ENCODE peak calls at places on chromosome 7, in five cellular contexts. One of them, this sample, is unnamed.

GRCh38 chr7:155648752-155649339 is 4.4 kb downstream of the RBM33 start:
- DNase-seq in CD4-positive, CD25-positive, alpha-beta regulatory T cell: no peak
- DNase-seq in NT2/D1: no peak
- DNase-seq in stomach: no peak
- DNase-seq in Peyer's patch: no peak
- DNase-seq in this sample: no peak

GRCh38 chr7:94741179-94741578 is 85.2 kb upstream of the SGCE start:
- DNase-seq in NT2/D1: no peak
- DNase-seq in CD4-positive, CD25-positive, alpha-beta regulatory T cell: no peak
- DNase-seq in Peyer's patch: no peak
- DNase-seq in stomach: no peak
- DNase-seq in this sample: no peak

GRCh38 chr7:14001139-14001538 is 11.7 kb upstream of the ETV1 start:
- DNase-seq in stomach: no peak
- DNase-seq in NT2/D1: no peak
- DNase-seq in CD4-positive, CD25-positive, alpha-beta regulatory T cell: no peak
- DNase-seq in Peyer's patch: no peak
- DNase-seq in this sample: no peak

GRCh38 chr7:77746824-77747165 is 50.5 kb downstream of the RSBN1L start:
- DNase-seq in NT2/D1: no peak
- DNase-seq in CD4-positive, CD25-positive, alpha-beta regulatory T cell: no peak
- DNase-seq in stomach: no peak
- DNase-seq in Peyer's patch: no peak
- DNase-seq in this sample: no peak

GRCh38 chr7:7681191-7681935 is 37.0 kb downstream of the RPA3 start:
- DNase-seq in NT2/D1: peak; percentile 32
- DNase-seq in Peyer's patch: peak; percentile 51
- DNase-seq in stomach: no peak
- DNase-seq in CD4-positive, CD25-positive, alpha-beta regulatory T cell: peak; percentile 64
- DNase-seq in this sample: no peak

GRCh38 chr7:99379043-99379577 is 4.6 kb downstream of the ARPC1B start:
- DNase-seq in Peyer's patch: peak; percentile 59
- DNase-seq in stomach: peak; percentile 46
- DNase-seq in NT2/D1: no peak
- DNase-seq in CD4-positive, CD25-positive, alpha-beta regulatory T cell: peak; percentile 39
- DNase-seq in this sample: no peak

GRCh38 chr7:73827568-73828106 is 3.2 kb upstream of the CLDN4 start:
- DNase-seq in NT2/D1: no peak
- DNase-seq in stomach: peak; percentile 89
- DNase-seq in CD4-positive, CD25-positive, alpha-beta regulatory T cell: no peak
- DNase-seq in Peyer's patch: no peak
- DNase-seq in this sample: no peak

GRCh38 chr7:95996886-95997285 is 224.5 kb downstream of the DYNC1I1 start:
- DNase-seq in NT2/D1: no peak
- DNase-seq in Peyer's patch: no peak
- DNase-seq in CD4-positive, CD25-positive, alpha-beta regulatory T cell: no peak
- DNase-seq in stomach: no peak
- DNase-seq in this sample: no peak

GRCh38 chr7:41134242-41134872 is 568.5 kb downstream of the INHBA start:
- DNase-seq in NT2/D1: no peak
- DNase-seq in Peyer's patch: no peak
- DNase-seq in stomach: no peak
- DNase-seq in CD4-positive, CD25-positive, alpha-beta regulatory T cell: no peak
- DNase-seq in this sample: no peak

GRCh38 chr7:139776486-139777303 is 1.1 kb downstream of the HIPK2 start:
- DNase-seq in NT2/D1: no peak
- DNase-seq in CD4-positive, CD25-positive, alpha-beta regulatory T cell: peak; percentile 39
- DNase-seq in Peyer's patch: peak; percentile 51
- DNase-seq in stomach: no peak
- DNase-seq in this sample: no peak

GRCh38 chr7:131096267-131096927 is 231.3 kb upstream of the MKLN1 start:
- DNase-seq in Peyer's patch: no peak
- DNase-seq in CD4-positive, CD25-positive, alpha-beta regulatory T cell: peak; percentile 4
- DNase-seq in stomach: no peak
- DNase-seq in NT2/D1: no peak
- DNase-seq in this sample: no peak

GRCh38 chr7:142868881-142869415 is 14.1 kb downstream of the EPHB6 start:
- DNase-seq in CD4-positive, CD25-positive, alpha-beta regulatory T cell: no peak
- DNase-seq in NT2/D1: no peak
- DNase-seq in Peyer's patch: peak; percentile 2
- DNase-seq in stomach: no peak
- DNase-seq in this sample: no peak

GRCh38 chr7:122942765-122943164 is 52.7 kb downstream of the TAS2R16 start:
- DNase-seq in stomach: no peak
- DNase-seq in CD4-positive, CD25-positive, alpha-beta regulatory T cell: no peak
- DNase-seq in NT2/D1: no peak
- DNase-seq in Peyer's patch: no peak
- DNase-seq in this sample: no peak

GRCh38 chr7:12985752-12986151 is 298.3 kb downstream of the ARL4A start:
- DNase-seq in CD4-positive, CD25-positive, alpha-beta regulatory T cell: no peak
- DNase-seq in Peyer's patch: no peak
- DNase-seq in stomach: no peak
- DNase-seq in NT2/D1: no peak
- DNase-seq in this sample: no peak

GRCh38 chr7:91344911-91345310 is 80.7 kb downstream of the FZD1 start:
- DNase-seq in CD4-positive, CD25-positive, alpha-beta regulatory T cell: no peak
- DNase-seq in NT2/D1: no peak
- DNase-seq in Peyer's patch: no peak
- DNase-seq in stomach: no peak
- DNase-seq in this sample: no peak

GRCh38 chr7:65006094-65006992 is at the start of gene ERV3-1:
- DNase-seq in stomach: peak; percentile 96
- DNase-seq in NT2/D1: peak; percentile 98
- DNase-seq in Peyer's patch: peak; percentile 96
- DNase-seq in CD4-positive, CD25-positive, alpha-beta regulatory T cell: peak; percentile 94
- DNase-seq in this sample: peak; percentile 99

GRCh38 chr7:15130666-15131541 is 228.4 kb upstream of the DGKB start:
- DNase-seq in stomach: no peak
- DNase-seq in Peyer's patch: no peak
- DNase-seq in CD4-positive, CD25-positive, alpha-beta regulatory T cell: no peak
- DNase-seq in NT2/D1: no peak
- DNase-seq in this sample: no peak

GRCh38 chr7:151795168-151795754 is 81.7 kb downstream of the PRKAG2 start:
- DNase-seq in NT2/D1: no peak
- DNase-seq in CD4-positive, CD25-positive, alpha-beta regulatory T cell: peak; percentile 38
- DNase-seq in Peyer's patch: peak; percentile 32
- DNase-seq in stomach: no peak
- DNase-seq in this sample: no peak

GRCh38 chr7:156156734-156157408 is 344.6 kb upstream of the SHH start:
- DNase-seq in stomach: peak; percentile 72
- DNase-seq in NT2/D1: peak; percentile 49
- DNase-seq in Peyer's patch: no peak
- DNase-seq in CD4-positive, CD25-positive, alpha-beta regulatory T cell: no peak
- DNase-seq in this sample: no peak

GRCh38 chr7:22853674-22854157 is 31.1 kb upstream of the TOMM7 start:
- DNase-seq in CD4-positive, CD25-positive, alpha-beta regulatory T cell: peak; percentile 71
- DNase-seq in NT2/D1: no peak
- DNase-seq in Peyer's patch: peak; percentile 64
- DNase-seq in stomach: peak; percentile 26
- DNase-seq in this sample: no peak

GRCh38 chr7:47571355-47572100 is 10.4 kb downstream of the TNS3 start:
- DNase-seq in stomach: peak; percentile 83
- DNase-seq in CD4-positive, CD25-positive, alpha-beta regulatory T cell: no peak
- DNase-seq in Peyer's patch: peak; percentile 49
- DNase-seq in NT2/D1: no peak
- DNase-seq in this sample: no peak

GRCh38 chr7:129612112-129613015 is 844 bp downstream of the NRF1 start:
- DNase-seq in stomach: peak; percentile 50
- DNase-seq in CD4-positive, CD25-positive, alpha-beta regulatory T cell: peak; percentile 38
- DNase-seq in Peyer's patch: peak; percentile 49
- DNase-seq in NT2/D1: no peak
- DNase-seq in this sample: peak; percentile 85

GRCh38 chr7:124723012-124723411 is 42.6 kb downstream of the GPR37 start:
- DNase-seq in Peyer's patch: no peak
- DNase-seq in CD4-positive, CD25-positive, alpha-beta regulatory T cell: no peak
- DNase-seq in NT2/D1: no peak
- DNase-seq in stomach: no peak
- DNase-seq in this sample: no peak

GRCh38 chr7:107404740-107405537 is 64.9 kb upstream of the GPR22 start:
- DNase-seq in NT2/D1: no peak
- DNase-seq in CD4-positive, CD25-positive, alpha-beta regulatory T cell: no peak
- DNase-seq in Peyer's patch: no peak
- DNase-seq in stomach: no peak
- DNase-seq in this sample: no peak

GRCh38 chr7:96004598-96004997 is 232.2 kb downstream of the DYNC1I1 start:
- DNase-seq in CD4-positive, CD25-positive, alpha-beta regulatory T cell: no peak
- DNase-seq in NT2/D1: no peak
- DNase-seq in Peyer's patch: no peak
- DNase-seq in stomach: no peak
- DNase-seq in this sample: no peak

GRCh38 chr7:37510043-37510634 is 61.5 kb upstream of the ELMO1 start:
- DNase-seq in stomach: no peak
- DNase-seq in CD4-positive, CD25-positive, alpha-beta regulatory T cell: peak; percentile 21
- DNase-seq in Peyer's patch: no peak
- DNase-seq in NT2/D1: peak; percentile 23
- DNase-seq in this sample: no peak

GRCh38 chr7:134317434-134317833 is 704 bp upstream of the SLC35B4 start:
- DNase-seq in CD4-positive, CD25-positive, alpha-beta regulatory T cell: no peak
- DNase-seq in NT2/D1: no peak
- DNase-seq in stomach: no peak
- DNase-seq in Peyer's patch: no peak
- DNase-seq in this sample: no peak
- H3K4me3 ChIP-seq in CD4-positive, CD25-positive, alpha-beta regulatory T cell: peak overlapping the region; percentile 79
- H3K4me3 ChIP-seq in NT2/D1: peak overlapping the region; percentile 79
- H3K4me3 ChIP-seq in stomach: peak overlapping the region; percentile 87
- H3K4me3 ChIP-seq in Peyer's patch: peak overlapping the region; percentile 88
- H3K4me3 ChIP-seq in this sample: peak overlapping the region; percentile 66

DNA sequence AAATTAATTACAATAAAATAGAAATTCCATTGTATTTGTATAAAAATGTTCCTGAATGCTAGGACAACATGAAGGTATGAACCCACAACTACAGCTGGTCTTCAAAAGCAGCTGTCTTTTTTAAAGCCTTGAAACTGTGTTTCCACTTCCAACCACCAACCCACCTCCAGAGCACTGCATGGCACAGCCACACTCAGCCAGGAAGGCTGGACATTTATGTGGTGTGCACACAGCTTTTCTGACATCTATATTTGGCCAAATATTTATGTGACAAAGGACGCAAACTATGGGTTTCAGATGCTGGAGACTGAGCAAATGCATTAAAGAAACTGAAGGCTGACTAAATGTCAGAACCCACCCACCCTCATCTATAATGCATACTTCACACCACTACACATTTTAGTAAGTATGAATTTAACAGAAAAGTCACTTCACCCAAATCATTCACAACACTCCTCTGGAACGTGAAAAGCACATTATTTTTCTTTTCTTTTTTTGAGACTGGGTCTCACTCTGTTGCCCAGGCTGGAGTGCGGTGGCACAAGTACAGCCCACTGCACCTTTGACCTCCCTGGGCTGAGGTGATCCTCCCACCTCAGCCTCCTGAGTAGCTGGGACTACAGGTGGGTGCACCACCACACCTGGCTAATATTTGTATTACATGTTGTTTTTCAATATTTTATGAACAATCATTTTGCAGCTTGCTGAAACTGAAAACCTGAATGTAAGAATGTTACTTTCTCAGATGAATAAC is 27.9 kb upstream of the DAGLB start:
- DNase-seq in Peyer's patch: no peak
- DNase-seq in CD4-positive, CD25-positive, alpha-beta regulatory T cell: no peak
- DNase-seq in NT2/D1: no peak
- DNase-seq in stomach: no peak
- DNase-seq in this sample: no peak
- H3K4me1 ChIP-seq in Peyer's patch: no peaks in the 10 kb centered on the region
- H3K4me1 ChIP-seq in CD4-positive, CD25-positive, alpha-beta regulatory T cell: peaks cover 8% of the 10 kb centered on the region
- H3K4me1 ChIP-seq in NT2/D1: peaks cover 3% of the 10 kb centered on the region
- H3K4me1 ChIP-seq in stomach: peaks cover 66% of the 10 kb centered on the region
- H3K4me1 ChIP-seq in this sample: peaks cover 28% of the 10 kb centered on the region

GRCh38 chr7:45324683-45325237 is 167.2 kb downstream of the RAMP3 start:
- DNase-seq in NT2/D1: no peak
- DNase-seq in Peyer's patch: no peak
- DNase-seq in CD4-positive, CD25-positive, alpha-beta regulatory T cell: no peak
- DNase-seq in stomach: no peak
- DNase-seq in this sample: no peak
- H3K4me3 ChIP-seq in NT2/D1: no peak overlapping the region
- H3K4me3 ChIP-seq in Peyer's patch: no peak overlapping the region
- H3K4me3 ChIP-seq in CD4-positive, CD25-positive, alpha-beta regulatory T cell: no peak overlapping the region
- H3K4me3 ChIP-seq in stomach: no peak overlapping the region
- H3K4me3 ChIP-seq in this sample: no peak overlapping the region

GRCh38 chr7:1025747-1026581 is 18.4 kb upstream of the GPR146 start:
- DNase-seq in NT2/D1: no peak
- DNase-seq in stomach: no peak
- DNase-seq in CD4-positive, CD25-positive, alpha-beta regulatory T cell: no peak
- DNase-seq in Peyer's patch: no peak
- DNase-seq in this sample: no peak
- H3K4me1 ChIP-seq in NT2/D1: peaks cover 26% of the 10 kb centered on the region
- H3K4me1 ChIP-seq in stomach: peaks cover 60% of the 10 kb centered on the region
- H3K4me1 ChIP-seq in CD4-positive, CD25-positive, alpha-beta regulatory T cell: peaks cover 23% of the 10 kb centered on the region
- H3K4me1 ChIP-seq in Peyer's patch: peaks cover 11% of the 10 kb centered on the region
- H3K4me1 ChIP-seq in this sample: peaks cover 51% of the 10 kb centered on the region

This sample was measured in suprapubic skin.